ENCODE peak calls at places on chromosomes 11 and 22, in five cellular contexts. J is fibroblast of lung, B is nephron progenitor cell, S is prostate gland, Q is GM13977. Z is an unnamed sample.

GRCh38 chr11:124276081-124276480 is 19.9 kb downstream of the OR8G5 start:
- DNase-seq in J (peak; percentile 95), B (no peak), S (no peak), Q (no peak), Z (no peak)

GRCh38 chr22:27213766-27214581 is 556.6 kb downstream of the MIAT start:
- DNase-seq in S (no peak), J (peak; percentile 68), Q (no peak), B (no peak), Z (no peak)

GRCh38 chr11:2578006-2578933 is 121.5 kb downstream of the KCNQ1OT1 start:
- DNase-seq in B (no peak), Q (no peak), S (no peak), J (no peak), Z (no peak)

GRCh38 chr22:17774206-17774927 is at the start of gene BID:
- DNase-seq in B (peak; percentile 76), Q (peak; percentile 79), J (peak; percentile 30), S (no peak), Z (no peak)

GRCh38 chr11:88680806-88681205 is 343.3 kb upstream of the CTSC start:
- DNase-seq in Q (no peak), S (no peak), J (peak; percentile 44), B (no peak), Z (no peak)

GRCh38 chr22:42169055-42169469 is 38.5 kb upstream of the CYP2D6 start:
- DNase-seq in S (peak; percentile 60), Q (peak; percentile 89), J (peak; percentile 57), B (peak; percentile 83), Z (peak; percentile 58)

GRCh38 chr11:107830915-107831540 is 27.6 kb downstream of the SLC35F2 start:
- DNase-seq in Q (no peak), B (no peak), S (peak; percentile 55), J (no peak), Z (no peak)

GRCh38 chr11:31796523-31797226 is 14.4 kb downstream of the PAX6 start:
- DNase-seq in Q (no peak), B (no peak), S (no peak), J (no peak), Z (no peak)

GRCh38 chr11:62061356-62062222 is 62.2 kb upstream of the INCENP start:
- DNase-seq in S (peak; percentile 41), B (no peak), J (no peak), Q (no peak), Z (no peak)

GRCh38 chr11:76073716-76074115 is 132.6 kb downstream of the WNT11 start:
- DNase-seq in Q (no peak), S (no peak), J (peak; percentile 47), B (no peak), Z (peak; percentile 12)

GRCh38 chr11:117187007-117187406 is 8.5 kb downstream of the SIDT2 start:
- DNase-seq in J (no peak), Q (peak; percentile 14), S (no peak), B (no peak), Z (no peak)

GRCh38 chr11:117980716-117981115 is 5.5 kb upstream of the IL10RA start:
- DNase-seq in Q (no peak), B (no peak), J (no peak), S (no peak), Z (no peak)

GRCh38 chr22:50460942-50461341 is 13.9 kb downstream of the SBF1 start:
- DNase-seq in S (peak; percentile 69), Q (no peak), B (no peak), J (no peak), Z (no peak)

GRCh38 chr11:3855808-3856491 is 486 bp downstream of the STIM1 start:
- DNase-seq in Q (no peak), S (no peak), B (peak; percentile 55), J (peak; percentile 21), Z (no peak)

GRCh38 chr11:501001-501682 is 5.9 kb downstream of the RNH1 start:
- DNase-seq in J (no peak), B (no peak), Q (no peak), S (no peak), Z (no peak)

GRCh38 chr11:119694334-119694733 is 34.7 kb downstream of the NECTIN1 start:
- DNase-seq in J (peak; percentile 43), Q (peak; percentile 67), B (no peak), S (no peak), Z (no peak)

GRCh38 chr11:44400431-44400830 is 90.5 kb upstream of the ALX4 start:
- DNase-seq in S (no peak), B (no peak), Q (no peak), J (no peak), Z (no peak)

GRCh38 chr11:47161134-47161854 is 15.4 kb downstream of the ARFGAP2 start:
- DNase-seq in J (peak; percentile 56), S (peak; percentile 36), B (peak; percentile 73), Q (peak; percentile 88), Z (peak; percentile 41)

GRCh38 chr11:11806586-11806985 is 35.2 kb upstream of the USP47 start:
- DNase-seq in S (no peak), B (no peak), Q (no peak), J (no peak), Z (no peak)

GRCh38 chr11:99683933-99684332 is 663.2 kb downstream of the CNTN5 start:
- DNase-seq in Q (no peak), J (no peak), B (no peak), S (no peak), Z (no peak)

GRCh38 chr11:77067776-77068460 is 1.1 kb downstream of the CAPN5 start:
- DNase-seq in B (no peak), S (no peak), Q (no peak), J (no peak), Z (no peak)

GRCh38 chr11:90434858-90435257 is 212.0 kb upstream of the CHORDC1 start:
- DNase-seq in B (no peak), Q (no peak), J (no peak), S (peak; percentile 20), Z (no peak)

GRCh38 chr22:35863432-35863831 is 145.8 kb downstream of the APOL5 start:
- DNase-seq in Q (no peak), J (no peak), B (no peak), S (no peak), Z (no peak)

GRCh38 chr22:20616451-20617043 is 109.1 kb downstream of the MED15 start:
- DNase-seq in Q (no peak), S (no peak), B (no peak), J (no peak), Z (no peak)

DNA sequence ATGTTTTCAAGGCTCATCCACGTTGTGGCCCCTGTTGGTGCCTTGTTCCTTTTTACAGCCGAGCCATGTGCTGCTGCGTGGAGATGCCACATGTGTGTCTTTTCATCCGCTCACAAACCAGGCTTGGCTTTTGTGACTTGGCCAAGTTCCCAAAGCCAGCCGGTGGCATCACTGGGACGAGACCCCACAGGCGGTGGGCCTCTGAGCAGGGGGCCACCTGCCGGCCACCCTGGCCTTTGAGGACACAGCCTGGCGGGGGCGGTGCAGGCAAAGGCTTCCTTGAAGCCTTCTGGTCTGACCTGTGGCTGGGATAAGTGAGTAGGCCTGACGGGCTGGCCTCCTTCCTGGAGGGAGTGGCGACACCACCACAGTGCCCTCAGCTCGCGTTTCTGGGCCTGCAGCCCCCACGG is 10.6 kb downstream of the GRK2 start:
- DNase-seq in B (peak; percentile 38), Q (no peak), J (no peak), S (no peak), Z (peak; percentile 53)
- TF ChIP-seq CTCF in B (no peak), Q (peak; percentile 67), J (peak; percentile 21), S (peak; percentile 38), Z (peak; percentile 73)

GRCh38 chr11:101912823-101913284 is 2.0 kb upstream of the CEP126 start:
- DNase-seq in B (no peak), S (no peak), J (peak; percentile 37), Q (no peak), Z (no peak)
- TF ChIP-seq CTCF in B (no peak), S (no peak), J (no peak), Q (no peak), Z (no peak)

GRCh38 chr11:5293028-5293427 is 8.7 kb downstream of the OR51B4 start:
- DNase-seq in S (no peak), J (peak; percentile 9), B (no peak), Q (no peak), Z (no peak)

GRCh38 chr11:5288108-5288911 is 13.4 kb downstream of the OR51B4 start:
- DNase-seq in B (no peak), J (peak; percentile 39), S (no peak), Q (no peak), Z (no peak)

GRCh38 chr11:5288912-5289525 is 12.7 kb downstream of the OR51B4 start:
- DNase-seq in J (peak; percentile 49), S (no peak), B (no peak), Q (no peak), Z (no peak)

GRCh38 chr11:5289696-5290095 is 12.1 kb downstream of the OR51B4 start:
- DNase-seq in J (peak; percentile 12), Q (no peak), B (no peak), S (no peak), Z (no peak)

GRCh38 chr11:5291207-5291838 is 10.4 kb downstream of the OR51B4 start:
- DNase-seq in S (no peak), Q (peak; percentile 59), B (no peak), J (peak; percentile 32), Z (peak; percentile 42)
- TF ChIP-seq CTCF in S (peak; percentile 24), Q (peak; percentile 67), B (peak; percentile 56), J (peak; percentile 79), Z (peak; percentile 86)

DNA sequence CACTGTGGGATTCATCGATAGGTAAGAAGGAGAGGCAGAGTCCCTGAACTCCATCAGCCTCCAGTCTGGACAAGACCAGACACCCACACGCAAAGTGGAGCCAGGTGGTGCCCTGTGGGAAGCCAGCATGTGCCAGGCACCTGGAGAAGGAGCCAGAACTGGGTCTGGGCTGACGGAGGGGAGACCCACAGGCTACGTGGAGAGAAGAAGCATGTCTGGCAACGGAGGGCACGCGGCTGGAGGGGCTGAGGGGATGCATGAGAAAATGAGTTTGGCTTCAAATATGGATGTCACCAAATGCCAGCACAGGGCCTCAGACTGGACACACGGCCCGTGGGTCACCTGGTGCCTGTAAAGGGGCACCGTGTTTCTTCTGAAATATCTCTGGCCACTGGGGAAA is 55.7 kb downstream of the LINC01488 start:
- DNase-seq in Q (no peak), J (no peak), S (no peak), B (no peak), Z (no peak)
- TF ChIP-seq CTCF in Q (no peak), J (no peak), S (no peak), B (no peak), Z (no peak)

DNA sequence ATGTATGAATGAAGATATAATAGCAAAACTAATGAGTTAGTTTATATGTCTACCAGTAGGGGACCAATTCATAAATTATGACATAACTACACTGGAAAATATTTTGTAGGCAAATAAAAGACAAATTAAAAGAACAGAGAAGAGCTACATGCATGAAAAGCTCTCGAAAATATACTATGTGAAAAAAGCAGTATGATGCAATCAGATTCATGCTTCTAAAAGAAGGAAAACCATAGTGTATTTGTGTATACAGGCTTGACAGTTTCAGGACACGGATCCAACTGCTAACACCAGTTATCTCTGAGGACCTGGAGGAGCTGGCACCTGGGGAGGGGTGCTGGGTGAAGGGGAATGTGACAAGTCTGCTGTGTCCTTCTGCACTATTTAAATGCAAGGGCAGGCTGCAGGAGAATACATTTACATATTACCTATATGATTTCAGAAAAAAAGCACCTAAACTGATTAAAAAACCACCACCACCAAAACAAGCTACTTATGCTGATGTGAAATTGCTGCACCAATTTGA is 6.8 kb downstream of the SMCO4 start:
- DNase-seq in S (no peak), Q (no peak), J (no peak), B (no peak), Z (no peak)
- TF ChIP-seq CTCF in S (no peak), Q (no peak), J (no peak), B (no peak), Z (peak; percentile 45)

GRCh38 chr11:7251836-7252682 is at the start of gene SYT9:
- DNase-seq in Q (peak; percentile 56), J (peak; percentile 19), B (peak; percentile 87), S (peak; percentile 37), Z (no peak)
- TF ChIP-seq CTCF in Q (no peak), J (no peak), B (no peak), S (peak; percentile 10), Z (no peak)